ENCODE peak calls at places on chromosome X, in four cellular contexts. O is HepG2, W is GM12878, G is K562. P is an unnamed sample.

GRCh38 chrX:39848900-39849299 is 248.9 kb downstream of the BCOR start:
- DNase-seq in O (no peak), W (no peak), G (no peak), P (no peak)

GRCh38 chrX:11210397-11210796 is 82.8 kb upstream of the AMELX start:
- DNase-seq in O (no peak), W (no peak), G (no peak), P (no peak)

GRCh38 chrX:112270991-112271390 is 188.4 kb upstream of the TRPC5 start:
- DNase-seq in O (no peak), W (no peak), G (no peak), P (no peak)

GRCh38 chrX:2441466-2441865 is 59.3 kb downstream of the DHRSX start:
- DNase-seq in O (no peak), W (no peak), G (no peak), P (no peak)

GRCh38 chrX:34629572-34629971 is 27.5 kb downstream of the TMEM47 start:
- DNase-seq in O (no peak), W (no peak), G (no peak), P (no peak)

GRCh38 chrX:109747681-109748080 is 14.6 kb upstream of the ACSL4 start:
- DNase-seq in O (no peak), W (no peak), G (no peak), P (no peak)

GRCh38 chrX:44431206-44431605 is 87.7 kb upstream of the EFHC2 start:
- DNase-seq in O (peak), W (no peak), G (no peak), P (no peak)

GRCh38 chrX:46254623-46255022 is 290.6 kb downstream of the ZNF674 start:
- DNase-seq in O (no peak), W (no peak), G (no peak), P (no peak)

GRCh38 chrX:12890467-12890866 is 16.0 kb upstream of the TLR8 start:
- DNase-seq in O (no peak), W (peak), G (no peak), P (no peak)

GRCh38 chrX:143669395-143669794 is 33.5 kb upstream of the SLITRK4 start:
- DNase-seq in O (no peak), W (no peak), G (no peak), P (no peak)

GRCh38 chrX:109635151-109635550 is 10.2 kb upstream of the KCNE5 start:
- DNase-seq in O (no peak), W (no peak), G (peak), P (peak)

GRCh38 chrX:29858714-29859113 is 356.6 kb upstream of the MAGEB2 start:
- DNase-seq in O (no peak), W (no peak), G (no peak), P (no peak)

GRCh38 chrX:69033936-69034335 is 131.3 kb downstream of the PJA1 start:
- DNase-seq in O (no peak), W (no peak), G (no peak), P (no peak)

GRCh38 chrX:3468031-3468430 is 121.6 kb upstream of the MXRA5 start:
- DNase-seq in O (no peak), W (no peak), G (no peak), P (no peak)

GRCh38 chrX:44569122-44569521 is 26.5 kb upstream of the FUNDC1 start:
- DNase-seq in O (no peak), W (no peak), G (no peak), P (no peak)

GRCh38 chrX:2701600-2701999 is 10.5 kb downstream of the CD99 start:
- DNase-seq in O (no peak), W (peak), G (no peak), P (no peak)

GRCh38 chrX:44012484-44013096 is 39.4 kb upstream of the NDP start:
- DNase-seq in O (no peak), W (no peak), G (no peak), P (no peak)

GRCh38 chrX:68945603-68946228 is 116.9 kb downstream of the EFNB1 start:
- DNase-seq in O (no peak), W (no peak), G (peak), P (peak)

GRCh38 chrX:100880368-100880767 is 6.2 kb upstream of the NOX1 start:
- DNase-seq in O (no peak), W (no peak), G (no peak), P (no peak)

GRCh38 chrX:101260435-101260834 is 30.7 kb downstream of the TAF7L start:
- DNase-seq in O (peak), W (no peak), G (peak), P (peak)

GRCh38 chrX:132218100-132218807 is 993 bp downstream of the RAP2C start:
- DNase-seq in O (peak), W (peak), G (peak), P (peak)

GRCh38 chrX:132214518-132214917 is 4.7 kb downstream of the RAP2C start:
- DNase-seq in O (no peak), W (no peak), G (no peak), P (no peak)

GRCh38 chrX:132216283-132216682 is 3.0 kb downstream of the RAP2C start:
- DNase-seq in O (no peak), W (no peak), G (no peak), P (no peak)

GRCh38 chrX:132217203-132218073 is 1.8 kb downstream of the RAP2C start:
- DNase-seq in O (peak), W (peak), G (peak), P (peak)

GRCh38 chrX:132216806-132217202 is 2.4 kb downstream of the RAP2C start:
- DNase-seq in O (no peak), W (no peak), G (no peak), P (no peak)
- TF ChIP-seq SP1 in O (no peak), W (no peak), G (no peak), P (no peak)

GRCh38 chrX:150693782-150694574 is 782 bp downstream of the MTMR1 start:
- DNase-seq in O (peak), W (no peak), G (no peak), P (peak)

GRCh38 chrX:150692837-150693781 is at the start of gene MTMR1:
- DNase-seq in O (no peak), W (no peak), G (peak), P (no peak)

GRCh38 chrX:150692296-150692695 is 900 bp upstream of the MTMR1 start:
- DNase-seq in O (no peak), W (no peak), G (no peak), P (no peak)

GRCh38 chrX:150688911-150689451 is 4.2 kb upstream of the MTMR1 start:
- DNase-seq in O (peak), W (no peak), G (no peak), P (no peak)

GRCh38 chrX:150690126-150690525 is 3.1 kb upstream of the MTMR1 start:
- DNase-seq in O (no peak), W (no peak), G (no peak), P (no peak)
- TF ChIP-seq ETV6 in O (no peak), W (no peak), G (no peak), P (no peak)

GRCh38 chrX:153925387-153925738 is 701 bp downstream of the ARHGAP4 start:
- DNase-seq in O (no peak), W (peak), G (no peak), P (no peak)

GRCh38 chrX:153927686-153927935 is 1.5 kb upstream of the ARHGAP4 start:
- DNase-seq in O (no peak), W (no peak), G (no peak), P (no peak)

GRCh38 chrX:153926594-153926862 is 464 bp upstream of the ARHGAP4 start:
- DNase-seq in O (no peak), W (no peak), G (peak), P (peak)

GRCh38 chrX:153926863-153927685 is 1.0 kb upstream of the ARHGAP4 start:
- DNase-seq in O (peak), W (peak), G (no peak), P (no peak)

GRCh38 chrX:153925739-153926593 is at the start of gene ARHGAP4:
- DNase-seq in O (no peak), W (no peak), G (peak), P (peak)
- TF ChIP-seq SP1 in O (no peak), W (no peak), G (no peak), P (peak)

GRCh38 chrX:18668468-18668867 is 3.4 kb downstream of the RS1 start:
- DNase-seq in O (no peak), W (peak), G (no peak), P (no peak)
- TF ChIP-seq ETV6 in O (no peak), W (no peak), G (no peak), P (no peak)

DNA sequence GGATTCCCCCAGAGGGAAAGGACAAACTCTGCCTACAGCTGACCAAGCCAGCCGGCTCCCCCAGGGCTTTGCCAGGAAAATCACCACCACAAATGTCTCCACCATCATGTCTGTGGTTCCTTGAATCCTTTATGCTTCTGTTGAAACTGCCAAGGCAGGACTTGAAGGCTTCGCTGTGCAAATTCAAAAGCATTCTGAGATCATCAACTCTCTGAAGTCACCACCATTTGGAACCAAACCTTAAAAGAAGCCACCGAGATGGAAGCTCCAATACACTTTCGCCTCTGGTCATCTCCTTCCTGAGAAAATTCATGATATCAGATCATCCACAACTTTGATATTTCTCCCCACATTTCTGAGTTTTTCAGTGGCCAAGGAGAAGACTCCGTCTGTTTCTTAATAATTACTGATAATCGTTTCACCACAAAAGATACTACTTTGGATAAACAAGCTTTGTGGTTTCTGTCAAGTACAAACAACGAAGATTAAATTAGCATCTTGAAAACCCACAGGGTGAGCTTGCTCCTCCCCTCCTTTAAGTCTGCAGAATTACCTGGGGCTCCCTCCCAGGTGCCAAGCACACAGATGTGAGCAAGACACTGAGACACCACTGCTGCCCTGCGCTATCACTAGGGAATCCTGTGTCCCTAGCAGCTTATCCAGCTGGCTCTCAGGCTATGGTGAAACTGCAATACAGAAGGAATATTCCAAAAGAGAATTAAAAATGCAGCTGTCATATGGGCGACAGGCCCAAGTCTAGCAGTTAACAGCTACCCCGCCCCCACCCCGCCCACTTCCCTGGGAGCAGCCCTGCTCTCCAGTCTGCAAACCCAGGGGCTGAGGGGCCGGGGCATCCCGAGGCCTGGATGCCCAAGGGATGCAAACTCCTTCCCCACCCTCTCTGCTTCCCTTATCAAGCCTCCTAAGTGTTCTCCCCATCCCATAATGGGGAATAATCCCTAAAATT is 125.0 kb upstream of the TBL1X start:
- DNase-seq in O (no peak), W (no peak), G (no peak), P (no peak)
- TF ChIP-seq SP1 in O (no peak), W (no peak), G (no peak), P (no peak)

GRCh38 chrX:8916697-8917096 is 115.5 kb upstream of the FAM9A start:
- DNase-seq in O (no peak), W (no peak), G (no peak), P (no peak)

GRCh38 chrX:8921615-8922014 is 112.3 kb downstream of the FAM9B start:
- DNase-seq in O (no peak), W (no peak), G (no peak), P (no peak)

GRCh38 chrX:8913665-8914409 is 112.7 kb upstream of the FAM9A start:
- DNase-seq in O (no peak), W (no peak), G (no peak), P (no peak)

GRCh38 chrX:8914636-8915035 is 113.5 kb upstream of the FAM9A start:
- DNase-seq in O (no peak), W (no peak), G (no peak), P (no peak)

GRCh38 chrX:8919801-8920200 is 114.1 kb downstream of the FAM9B start:
- DNase-seq in O (no peak), W (no peak), G (no peak), P (no peak)
- TF ChIP-seq ETV6 in O (no peak), W (no peak), G (no peak), P (no peak)

DNA sequence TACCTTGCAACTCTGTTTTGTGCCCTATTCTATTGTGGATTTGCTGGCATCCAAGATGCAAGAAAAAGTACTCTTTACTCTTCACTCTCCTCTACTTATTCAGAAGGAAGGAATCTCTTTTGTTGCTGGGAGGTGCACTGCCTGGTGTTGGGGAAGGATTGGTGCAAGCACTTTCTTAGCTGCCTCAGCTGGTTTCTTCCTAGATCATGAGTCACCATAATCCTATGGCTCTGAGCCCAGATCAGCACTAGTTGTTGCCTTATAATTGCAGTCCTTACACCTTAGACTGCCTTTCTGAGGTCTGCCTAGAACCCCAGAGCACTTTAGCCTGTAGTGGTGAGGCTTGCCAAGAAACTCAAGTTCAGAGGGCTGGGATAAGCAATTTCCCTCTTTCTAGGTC is 37.0 kb upstream of the CT83 start:
- DNase-seq in O (no peak), W (no peak), G (no peak), P (no peak)
- TF ChIP-seq SP1 in O (no peak), W (no peak), G (no peak), P (no peak)

GRCh38 chrX:131764224-131764623 is 220.3 kb downstream of the OR13H1 start:
- DNase-seq in O (no peak), W (no peak), G (no peak), P (no peak)

GRCh38 chrX:131763674-131764073 is 219.8 kb downstream of the OR13H1 start:
- DNase-seq in O (no peak), W (peak), G (peak), P (no peak)

DNA sequence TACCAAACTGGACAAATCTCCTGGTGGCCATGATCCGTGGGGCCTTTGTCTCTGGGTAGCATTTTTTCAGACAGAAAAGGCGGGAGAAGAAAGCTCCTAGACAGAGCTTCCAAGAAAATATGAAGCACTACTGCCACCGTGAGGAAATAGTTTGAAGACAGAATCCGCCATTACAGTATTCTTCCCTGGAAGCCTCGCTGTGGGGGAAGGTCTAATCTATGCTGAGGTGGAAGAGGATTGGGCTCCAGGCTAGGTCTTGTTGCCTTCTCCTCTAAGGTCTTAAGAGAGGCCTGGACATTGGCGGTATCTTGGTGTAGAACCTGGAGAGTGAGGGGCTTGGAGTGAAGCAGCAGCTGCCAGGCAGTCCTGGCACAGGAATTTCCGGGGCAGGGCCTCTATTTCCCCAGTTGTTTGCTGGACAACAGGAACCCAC is 218.9 kb downstream of the OR13H1 start:
- DNase-seq in O (no peak), W (peak), G (peak), P (no peak)
- TF ChIP-seq ETV6 in O (no peak), W (no peak), G (no peak), P (no peak)

GRCh38 chrX:49838374-49838773 is 9.3 kb downstream of the PAGE4 start:
- DNase-seq in O (peak), W (no peak), G (peak), P (peak)

GRCh38 chrX:49844622-49845021 is 15.5 kb downstream of the PAGE4 start:
- DNase-seq in O (no peak), W (no peak), G (no peak), P (no peak)

GRCh38 chrX:49842603-49843002 is 13.5 kb downstream of the PAGE4 start:
- DNase-seq in O (peak), W (no peak), G (peak), P (no peak)

GRCh38 chrX:49846004-49846403 is 16.9 kb downstream of the PAGE4 start:
- DNase-seq in O (no peak), W (no peak), G (no peak), P (no peak)

DNA sequence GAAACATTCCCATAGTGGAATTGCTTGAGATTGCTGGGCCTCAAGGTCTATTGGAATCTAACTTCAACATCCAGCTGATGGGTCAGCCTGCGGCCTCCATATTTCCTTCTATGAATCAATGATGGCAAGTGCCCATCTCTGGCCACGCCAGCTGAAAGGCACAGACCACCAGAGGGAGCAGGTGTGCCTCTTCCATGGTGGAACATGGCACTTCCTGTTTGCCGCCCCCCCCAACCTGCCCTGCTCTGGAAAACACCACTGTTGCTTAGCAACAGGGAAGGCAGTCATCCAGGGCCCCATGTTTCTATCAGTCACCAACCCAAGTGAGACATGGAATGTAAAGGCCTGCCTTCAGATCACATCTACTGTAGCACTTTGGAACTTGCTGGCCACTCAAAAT is 11.6 kb downstream of the PAGE4 start:
- DNase-seq in O (peak), W (peak), G (peak), P (peak)
- TF ChIP-seq SP1 in O (no peak), W (no peak), G (no peak), P (no peak)

GRCh38 chrX:23118890-23119527 is 119.2 kb downstream of the DDX53 start:
- DNase-seq in O (no peak), W (no peak), G (no peak), P (peak)
- TF ChIP-seq ETV6 in O (no peak), W (no peak), G (no peak), P (no peak)

P was measured in WTC11.